ENCODE peak calls at places on chromosomes 16 and 17, in seven cellular contexts. One of them, this sample, is unnamed.

GRCh38 chr17:62017496-62017895 is 47.6 kb downstream of the MED13 start:
- DNase-seq in neuronal stem cell: no peak
- DNase-seq in H9: no peak
- DNase-seq in IMR-90: peak
- DNase-seq in H1: no peak
- DNase-seq in mesenchymal stem cell: no peak
- DNase-seq in trophoblast cell: no peak
- DNase-seq in this sample: no peak

GRCh38 chr17:64377769-64378282 is 12.8 kb downstream of the PECAM1 start:
- DNase-seq in neuronal stem cell: no peak
- DNase-seq in H9: no peak
- DNase-seq in IMR-90: peak
- DNase-seq in H1: no peak
- DNase-seq in mesenchymal stem cell: peak
- DNase-seq in trophoblast cell: no peak
- DNase-seq in this sample: no peak

GRCh38 chr16:54063374-54063773 is 223.2 kb downstream of the IRX3 start:
- DNase-seq in neuronal stem cell: no peak
- DNase-seq in H9: no peak
- DNase-seq in IMR-90: no peak
- DNase-seq in H1: no peak
- DNase-seq in mesenchymal stem cell: no peak
- DNase-seq in trophoblast cell: no peak
- DNase-seq in this sample: no peak

GRCh38 chr17:20116683-20117309 is 107.6 kb downstream of the SPECC1 start:
- DNase-seq in neuronal stem cell: peak
- DNase-seq in H9: peak
- DNase-seq in IMR-90: peak
- DNase-seq in H1: no peak
- DNase-seq in mesenchymal stem cell: peak
- DNase-seq in trophoblast cell: no peak
- DNase-seq in this sample: peak

GRCh38 chr17:20170085-20170484 is 160.9 kb downstream of the SPECC1 start:
- DNase-seq in neuronal stem cell: no peak
- DNase-seq in H9: no peak
- DNase-seq in IMR-90: no peak
- DNase-seq in H1: no peak
- DNase-seq in mesenchymal stem cell: no peak
- DNase-seq in trophoblast cell: no peak
- DNase-seq in this sample: no peak

GRCh38 chr17:17236295-17237025 is 508 bp downstream of the FLCN start:
- DNase-seq in neuronal stem cell: peak
- DNase-seq in H9: no peak
- DNase-seq in IMR-90: peak
- DNase-seq in H1: no peak
- DNase-seq in mesenchymal stem cell: peak
- DNase-seq in trophoblast cell: no peak
- DNase-seq in this sample: peak

GRCh38 chr16:17773698-17774101 is 302.9 kb upstream of the XYLT1 start:
- DNase-seq in neuronal stem cell: no peak
- DNase-seq in H9: no peak
- DNase-seq in IMR-90: peak
- DNase-seq in H1: no peak
- DNase-seq in mesenchymal stem cell: no peak
- DNase-seq in trophoblast cell: no peak
- DNase-seq in this sample: peak

GRCh38 chr17:27290916-27291598 is 2.9 kb upstream of the WSB1 start:
- DNase-seq in neuronal stem cell: no peak
- DNase-seq in H9: no peak
- DNase-seq in IMR-90: no peak
- DNase-seq in H1: no peak
- DNase-seq in mesenchymal stem cell: no peak
- DNase-seq in trophoblast cell: no peak
- DNase-seq in this sample: no peak

GRCh38 chr17:1639549-1639948 is 6.0 kb downstream of the SCARF1 start:
- DNase-seq in neuronal stem cell: no peak
- DNase-seq in H9: no peak
- DNase-seq in IMR-90: no peak
- DNase-seq in H1: no peak
- DNase-seq in mesenchymal stem cell: no peak
- DNase-seq in trophoblast cell: no peak
- DNase-seq in this sample: peak

GRCh38 chr16:19348125-19348524 is 62.6 kb downstream of the CLEC19A start:
- DNase-seq in neuronal stem cell: no peak
- DNase-seq in H9: no peak
- DNase-seq in IMR-90: no peak
- DNase-seq in H1: no peak
- DNase-seq in mesenchymal stem cell: no peak
- DNase-seq in trophoblast cell: no peak
- DNase-seq in this sample: no peak

GRCh38 chr17:62902573-62903229 is 63.3 kb upstream of the TANC2 start:
- DNase-seq in neuronal stem cell: no peak
- DNase-seq in H9: no peak
- DNase-seq in IMR-90: no peak
- DNase-seq in H1: no peak
- DNase-seq in mesenchymal stem cell: no peak
- DNase-seq in trophoblast cell: no peak
- DNase-seq in this sample: no peak

GRCh38 chr17:36856921-36857381 is 80.3 kb upstream of the LHX1 start:
- DNase-seq in neuronal stem cell: no peak
- DNase-seq in H9: no peak
- DNase-seq in IMR-90: no peak
- DNase-seq in H1: no peak
- DNase-seq in mesenchymal stem cell: no peak
- DNase-seq in trophoblast cell: no peak
- DNase-seq in this sample: no peak

GRCh38 chr17:46099865-46100264 is 93.4 kb downstream of the KANSL1 start:
- DNase-seq in neuronal stem cell: no peak
- DNase-seq in H9: no peak
- DNase-seq in IMR-90: no peak
- DNase-seq in H1: no peak
- DNase-seq in mesenchymal stem cell: no peak
- DNase-seq in trophoblast cell: no peak
- DNase-seq in this sample: no peak

GRCh38 chr16:68370921-68371651 is 60.3 kb downstream of the PRMT7 start:
- DNase-seq in neuronal stem cell: no peak
- DNase-seq in H9: no peak
- DNase-seq in IMR-90: no peak
- DNase-seq in H1: no peak
- DNase-seq in mesenchymal stem cell: no peak
- DNase-seq in trophoblast cell: no peak
- DNase-seq in this sample: no peak

GRCh38 chr17:8079291-8080207 is 8.0 kb downstream of the ALOX12B start:
- DNase-seq in neuronal stem cell: peak
- DNase-seq in H9: peak
- DNase-seq in IMR-90: peak
- DNase-seq in H1: peak
- DNase-seq in mesenchymal stem cell: peak
- DNase-seq in trophoblast cell: peak
- DNase-seq in this sample: peak

GRCh38 chr17:72515291-72516065 is 394.7 kb downstream of the SOX9 start:
- DNase-seq in neuronal stem cell: no peak
- DNase-seq in H9: no peak
- DNase-seq in IMR-90: peak
- DNase-seq in H1: no peak
- DNase-seq in mesenchymal stem cell: no peak
- DNase-seq in trophoblast cell: no peak
- DNase-seq in this sample: peak

GRCh38 chr17:47414612-47415011 is 90.9 kb downstream of the EFCAB13 start:
- DNase-seq in neuronal stem cell: no peak
- DNase-seq in H9: no peak
- DNase-seq in IMR-90: no peak
- DNase-seq in H1: no peak
- DNase-seq in mesenchymal stem cell: no peak
- DNase-seq in trophoblast cell: no peak
- DNase-seq in this sample: no peak

DNA sequence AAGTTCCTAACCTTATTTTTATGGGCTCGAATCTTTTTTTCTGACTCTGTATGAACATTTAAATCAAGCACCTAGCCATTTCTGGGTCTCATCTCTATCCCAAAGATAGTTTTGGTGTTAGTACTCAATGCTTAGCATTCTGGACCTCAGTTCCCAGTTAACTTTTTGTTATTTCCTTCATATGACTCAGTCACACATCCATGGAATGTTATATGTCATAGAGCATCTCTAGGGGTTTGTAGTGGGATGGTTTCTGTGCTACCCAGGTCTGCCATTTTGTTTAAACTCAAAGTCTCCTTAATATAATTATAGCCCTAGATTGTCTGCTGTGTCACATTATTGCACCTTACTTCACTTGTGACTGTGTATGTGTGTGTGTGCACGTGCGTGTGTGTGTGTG is 90.1 kb downstream of the EFCAB13 start:
- DNase-seq in neuronal stem cell: no peak
- DNase-seq in H9: no peak
- DNase-seq in IMR-90: peak
- DNase-seq in H1: no peak
- DNase-seq in mesenchymal stem cell: no peak
- DNase-seq in trophoblast cell: no peak
- DNase-seq in this sample: no peak
- H3K4me2 ChIP-seq in neuronal stem cell: no peak
- H3K4me2 ChIP-seq in H9: no peak
- H3K4me2 ChIP-seq in IMR-90: no peak
- H3K4me2 ChIP-seq in H1: no peak
- H3K4me2 ChIP-seq in mesenchymal stem cell: no peak
- H3K4me2 ChIP-seq in trophoblast cell: no peak
- H3K4me2 ChIP-seq in this sample: no peak

GRCh38 chr17:81298325-81298990 is 3.4 kb upstream of the SLC38A10 start:
- DNase-seq in neuronal stem cell: no peak
- DNase-seq in H9: no peak
- DNase-seq in IMR-90: no peak
- DNase-seq in H1: no peak
- DNase-seq in mesenchymal stem cell: no peak
- DNase-seq in trophoblast cell: no peak
- DNase-seq in this sample: no peak
- H2BK120ac ChIP-seq in neuronal stem cell: no peak
- H2BK120ac ChIP-seq in H9: no peak
- H2BK120ac ChIP-seq in IMR-90: no peak
- H2BK120ac ChIP-seq in H1: no peak
- H2BK120ac ChIP-seq in mesenchymal stem cell: no peak
- H2BK120ac ChIP-seq in trophoblast cell: no peak
- H2BK120ac ChIP-seq in this sample: no peak

GRCh38 chr17:39143552-39144093 is 7.8 kb downstream of the PLXDC1 start:
- DNase-seq in neuronal stem cell: no peak
- DNase-seq in H9: no peak
- DNase-seq in IMR-90: no peak
- DNase-seq in H1: no peak
- DNase-seq in mesenchymal stem cell: no peak
- DNase-seq in trophoblast cell: no peak
- DNase-seq in this sample: no peak
- H3K4me2 ChIP-seq in neuronal stem cell: no peak
- H3K4me2 ChIP-seq in H9: no peak
- H3K4me2 ChIP-seq in IMR-90: no peak
- H3K4me2 ChIP-seq in H1: no peak
- H3K4me2 ChIP-seq in mesenchymal stem cell: no peak
- H3K4me2 ChIP-seq in trophoblast cell: no peak
- H3K4me2 ChIP-seq in this sample: no peak

GRCh38 chr16:1438229-1439057 is 5.9 kb downstream of the CCDC154 start:
- DNase-seq in neuronal stem cell: no peak
- DNase-seq in H9: no peak
- DNase-seq in IMR-90: no peak
- DNase-seq in H1: no peak
- DNase-seq in mesenchymal stem cell: no peak
- DNase-seq in trophoblast cell: no peak
- DNase-seq in this sample: no peak
- H2BK120ac ChIP-seq in neuronal stem cell: no peak
- H2BK120ac ChIP-seq in H9: no peak
- H2BK120ac ChIP-seq in IMR-90: no peak
- H2BK120ac ChIP-seq in H1: no peak
- H2BK120ac ChIP-seq in mesenchymal stem cell: no peak
- H2BK120ac ChIP-seq in trophoblast cell: no peak
- H2BK120ac ChIP-seq in this sample: no peak